ENCODE peak calls at places on chromosome 2, in six cellular contexts. Q, V, Z, S, A and I are unnamed samples.

GRCh38 chr2:181438298-181438697 is 18.9 kb upstream of the ITGA4 start:
- DNase-seq in S (peak; percentile 14), A (peak; percentile 16), Q (no peak), Z (peak; percentile 35), V (no peak), I (no peak)

GRCh38 chr2:235900631-235901030 is 267.6 kb downstream of the GBX2 start:
- DNase-seq in V (peak; percentile 17), S (peak; percentile 36), Z (no peak), A (no peak), Q (no peak), I (peak; percentile 12)

GRCh38 chr2:214410918-214411554 is at the start of gene VWC2L:
- DNase-seq in A (peak; percentile 7), V (peak; percentile 74), Q (peak; percentile 60), Z (peak; percentile 22), S (peak; percentile 68), I (peak; percentile 40)

GRCh38 chr2:29650634-29651097 is 270.7 kb downstream of the ALK start:
- DNase-seq in S (peak; percentile 46), A (no peak), V (no peak), Z (no peak), Q (no peak), I (no peak)

GRCh38 chr2:119424284-119425118 is 7.2 kb upstream of the TMEM37 start:
- DNase-seq in A (no peak), Z (no peak), Q (no peak), V (no peak), S (no peak), I (no peak)

GRCh38 chr2:104852161-104852689 is 1.7 kb upstream of the POU3F3 start:
- DNase-seq in Z (no peak), S (no peak), A (no peak), V (peak; percentile 21), Q (no peak), I (no peak)

GRCh38 chr2:191230174-191230573 is 15.0 kb upstream of the MYO1B start:
- DNase-seq in Z (no peak), Q (no peak), V (peak; percentile 33), A (no peak), S (peak; percentile 90), I (no peak)

GRCh38 chr2:229330952-229331351 is 59.9 kb upstream of the PID1 start:
- DNase-seq in V (no peak), Q (no peak), Z (no peak), A (no peak), S (no peak), I (no peak)

GRCh38 chr2:71934595-71935263 is 212.9 kb downstream of the CYP26B1 start:
- DNase-seq in A (no peak), V (no peak), S (peak; percentile 65), Z (no peak), Q (no peak), I (no peak)

GRCh38 chr2:98729652-98730051 is 1.3 kb downstream of the MGAT4A start:
- DNase-seq in S (no peak), Q (no peak), V (no peak), A (no peak), Z (no peak), I (no peak)

GRCh38 chr2:170235860-170236638 is 58.1 kb downstream of the MYO3B start:
- DNase-seq in S (peak; percentile 47), Z (peak; percentile 60), A (no peak), V (peak; percentile 18), Q (no peak), I (peak; percentile 7)

GRCh38 chr2:7027961-7028655 is 110.9 kb downstream of the RNF144A start:
- DNase-seq in S (no peak), Z (no peak), V (no peak), Q (no peak), A (no peak), I (no peak)

GRCh38 chr2:110105608-110106467 is 9.8 kb downstream of the MALL start:
- DNase-seq in A (no peak), S (peak; percentile 97), Z (peak; percentile 97), V (peak; percentile 20), Q (no peak), I (peak; percentile 67)

GRCh38 chr2:170813611-170814550 is 2.8 kb upstream of the GAD1 start:
- DNase-seq in V (peak; percentile 70), Q (no peak), Z (no peak), S (peak; percentile 32), A (peak; percentile 21), I (no peak)

GRCh38 chr2:24375349-24376087 is 15.2 kb upstream of the ITSN2 start:
- DNase-seq in Z (no peak), V (no peak), S (peak; percentile 43), A (no peak), Q (no peak), I (no peak)

GRCh38 chr2:1894578-1894977 is 150.3 kb upstream of the PXDN start:
- DNase-seq in A (no peak), Q (no peak), S (no peak), Z (no peak), V (no peak), I (no peak)

GRCh38 chr2:39141346-39142011 is 20.6 kb upstream of the SOS1 start:
- DNase-seq in V (no peak), Q (no peak), A (no peak), S (peak; percentile 49), Z (no peak), I (no peak)

GRCh38 chr2:25712455-25712854 is 39.1 kb upstream of the DTNB start:
- DNase-seq in Z (no peak), S (no peak), Q (no peak), A (no peak), V (no peak), I (no peak)

GRCh38 chr2:31945572-31945935 is 65.3 kb downstream of the MEMO1 start:
- DNase-seq in V (no peak), A (no peak), S (no peak), Z (no peak), Q (no peak), I (no peak)

GRCh38 chr2:69102234-69102633 is 89.3 kb downstream of the ANTXR1 start:
- DNase-seq in Q (no peak), Z (no peak), S (no peak), A (no peak), V (no peak), I (no peak)

GRCh38 chr2:216392945-216393840 is 19.1 kb upstream of the SMARCAL1 start:
- DNase-seq in V (no peak), A (no peak), Q (no peak), S (no peak), Z (no peak), I (no peak)

GRCh38 chr2:134736167-134736885 is 17.5 kb upstream of the TMEM163 start:
- DNase-seq in A (no peak), Q (peak; percentile 40), S (peak; percentile 88), V (peak; percentile 55), Z (peak; percentile 3), I (peak; percentile 64)

GRCh38 chr2:239349448-239350135 is 51.2 kb downstream of the HDAC4 start:
- DNase-seq in Z (no peak), Q (no peak), A (no peak), V (no peak), S (no peak), I (no peak)

GRCh38 chr2:187528042-187528441 is 26.2 kb downstream of the TFPI start:
- DNase-seq in A (no peak), S (no peak), Z (no peak), Q (no peak), V (no peak), I (no peak)

GRCh38 chr2:39996653-39997080 is 217.6 kb upstream of the THUMPD2 start:
- DNase-seq in S (peak; percentile 96), Z (peak; percentile 68), A (no peak), Q (no peak), V (no peak), I (no peak)

GRCh38 chr2:61758991-61759390 is 94.9 kb downstream of the FAM161A start:
- DNase-seq in A (no peak), V (peak; percentile 62), Q (no peak), Z (no peak), S (peak; percentile 34), I (no peak)

GRCh38 chr2:144376475-144376874 is 143.4 kb downstream of the ZEB2 start:
- DNase-seq in A (no peak), S (no peak), Z (no peak), Q (no peak), V (no peak), I (no peak)

GRCh38 chr2:98908909-98909308 is 27.1 kb downstream of the CRACDL start:
- DNase-seq in S (no peak), Q (peak; percentile 4), Z (no peak), A (no peak), V (no peak), I (no peak)